ENCODE peak calls at places on chromosomes 2 and 18, in ten cellular contexts. Z is left cardiac atrium; B is ascending aorta; K is transverse colon; J is H7; C is left ventricle myocardium superior; V is RWPE1; M is activated naive CD8-positive, alpha-beta T cell treated with anti-CD3 and anti-CD28 coated beads, Interleukin-2, amount 10 ng/mL, durations not matched to agents 7 days and 5 days; F is stimulated activated CD4-positive, alpha-beta T cell treated with anti-CD3 and anti-CD28 coated beads, Interleukin-1b, Interleukin-23, amount 100 ng/mL, for 1 hour; L is T follicular helper cell. I is an unnamed sample.

GRCh38 chr2:161796192-161796591 is 172.0 kb downstream of the SLC4A10 start:
- DNase-seq in J (no peak), K (no peak), V (peak), C (no peak), F (no peak), Z (peak), L (no peak), B (no peak), M (no peak), I (no peak)

GRCh38 chr2:194087089-194087488 is 1569.9 kb upstream of the SLC39A10 start:
- DNase-seq in C (no peak), F (no peak), Z (no peak), B (no peak), M (no peak), K (no peak), L (no peak), J (no peak), V (no peak), I (no peak)

GRCh38 chr2:17231425-17231965 is 286.7 kb downstream of the RAD51AP2 start:
- DNase-seq in C (no peak), Z (no peak), M (no peak), K (no peak), V (no peak), J (no peak), F (no peak), B (no peak), L (no peak), I (no peak)

GRCh38 chr2:12771154-12771553 is 54.4 kb downstream of the TRIB2 start:
- DNase-seq in K (no peak), B (no peak), J (no peak), M (no peak), C (no peak), L (no peak), F (no peak), V (no peak), Z (no peak), I (no peak)

GRCh38 chr2:102442967-102443828 is 20.2 kb downstream of the IL18RAP start:
- DNase-seq in K (peak), M (no peak), J (peak), C (no peak), V (peak), B (no peak), Z (no peak), L (no peak), F (no peak), I (peak)

GRCh38 chr2:189074496-189074895 is 100.3 kb downstream of the COL3A1 start:
- DNase-seq in Z (no peak), M (no peak), K (no peak), F (no peak), B (no peak), C (no peak), J (no peak), L (no peak), V (no peak), I (no peak)

GRCh38 chr2:237588044-237588696 is 2.4 kb downstream of the RAB17 start:
- DNase-seq in F (no peak), B (no peak), K (peak), J (peak), C (no peak), Z (no peak), M (no peak), V (no peak), L (no peak), I (no peak)

GRCh38 chr2:227191367-227191766 is 26.9 kb downstream of the COL4A3 start:
- DNase-seq in Z (no peak), B (no peak), L (no peak), V (no peak), J (peak), C (no peak), K (no peak), M (no peak), F (no peak), I (peak)

GRCh38 chr2:162297925-162298552 is 20.4 kb downstream of the IFIH1 start:
- DNase-seq in C (no peak), V (peak), K (peak), J (no peak), F (no peak), Z (peak), M (no peak), L (peak), B (no peak), I (peak)

GRCh38 chr2:239803102-239803763 is 221.9 kb downstream of the NDUFA10 start:
- DNase-seq in B (no peak), J (no peak), L (no peak), Z (no peak), F (no peak), K (no peak), V (no peak), M (no peak), C (peak), I (no peak)

GRCh38 chr2:191032588-191033429 is 18.8 kb upstream of the STAT1 start:
- DNase-seq in Z (no peak), L (no peak), K (no peak), M (no peak), J (no peak), B (no peak), F (no peak), C (no peak), V (no peak), I (no peak)

GRCh38 chr2:22890142-22890541 is 494.8 kb upstream of the KLHL29 start:
- DNase-seq in K (no peak), Z (no peak), C (no peak), L (no peak), M (no peak), B (no peak), J (no peak), V (no peak), F (no peak), I (no peak)

GRCh38 chr2:168210898-168211570 is 36.4 kb downstream of the STK39 start:
- DNase-seq in F (no peak), L (no peak), V (peak), B (no peak), K (no peak), M (no peak), C (no peak), Z (no peak), J (no peak), I (peak)

GRCh38 chr2:136441979-136442378 is 323.4 kb upstream of the THSD7B start:
- DNase-seq in Z (no peak), C (no peak), F (no peak), K (no peak), L (no peak), B (no peak), M (no peak), V (no peak), J (no peak), I (no peak)

GRCh38 chr2:240520143-240520973 is 37.4 kb downstream of the ANKMY1 start:
- DNase-seq in L (no peak), J (peak), M (no peak), F (no peak), B (no peak), C (peak), V (no peak), Z (peak), K (no peak), I (no peak)

GRCh38 chr2:170953976-170954375 is 24.9 kb downstream of the GORASP2 start:
- DNase-seq in V (no peak), C (no peak), L (no peak), B (no peak), M (no peak), K (no peak), J (no peak), F (no peak), Z (no peak), I (no peak)

GRCh38 chr2:150520887-150521664 is 33.6 kb upstream of the RND3 start:
- DNase-seq in K (no peak), L (no peak), C (no peak), F (no peak), J (no peak), M (no peak), B (no peak), V (peak), Z (no peak), I (peak)

GRCh38 chr2:76870581-76870980 is 651.6 kb downstream of the LRRTM4 start:
- DNase-seq in C (no peak), L (no peak), B (no peak), V (no peak), M (no peak), K (no peak), F (no peak), Z (no peak), J (no peak), I (no peak)

GRCh38 chr2:231371430-231372054 is 24.0 kb upstream of the B3GNT7 start:
- DNase-seq in V (no peak), M (no peak), B (no peak), K (no peak), L (no peak), C (peak), J (no peak), Z (no peak), F (no peak), I (no peak)

GRCh38 chr2:135985826-135986393 is 484 bp upstream of the DARS1 start:
- DNase-seq in V (no peak), B (peak), K (no peak), J (no peak), M (no peak), Z (no peak), F (peak), C (no peak), L (peak), I (no peak)

GRCh38 chr2:227038550-227039189 is 125.3 kb downstream of the COL4A4 start:
- DNase-seq in Z (no peak), L (no peak), K (no peak), J (no peak), V (no peak), M (no peak), F (no peak), C (no peak), B (no peak), I (no peak)

GRCh38 chr2:37415128-37415817 is 70.8 kb downstream of the QPCT start:
- DNase-seq in F (no peak), B (no peak), M (no peak), K (no peak), Z (no peak), J (no peak), L (no peak), C (no peak), V (no peak), I (no peak)

GRCh38 chr2:29920631-29921559 is 491 bp downstream of the ALK start:
- DNase-seq in Z (peak), L (no peak), K (no peak), J (no peak), B (no peak), M (no peak), F (no peak), C (peak), V (no peak), I (peak)

GRCh38 chr2:6813573-6813972 is 52.1 kb downstream of the CMPK2 start:
- DNase-seq in K (no peak), C (no peak), B (no peak), L (no peak), V (no peak), M (no peak), J (no peak), F (no peak), Z (no peak), I (no peak)

GRCh38 chr18:38940863-38941531 is 1375.4 kb upstream of the CELF4 start:
- DNase-seq in K (no peak), L (peak), C (no peak), J (no peak), Z (no peak), B (no peak), V (peak), M (peak), F (peak), I (peak)

GRCh38 chr2:217731805-217732204 is 271.0 kb downstream of the TNS1 start:
- DNase-seq in M (no peak), V (no peak), K (no peak), F (no peak), L (no peak), C (no peak), Z (no peak), J (no peak), B (no peak), I (peak)

GRCh38 chr2:101064868-101065549 is 62.9 kb downstream of the RPL31 start:
- DNase-seq in B (no peak), Z (no peak), F (no peak), C (no peak), K (no peak), M (no peak), L (no peak), J (no peak), V (peak), I (peak)

I was measured in astrocyte.